ENCODE peak calls at places on chromosome 13, in six cellular contexts. T is IMR-90, V is PC-3, R is H1, M is HCT116, Y is neural progenitor cell. A is an unnamed sample.

GRCh38 chr13:72290962-72291681 is 424.1 kb upstream of the DACH1 start:
- DNase-seq in R (peak), Y (no peak), T (no peak), M (peak), V (peak), A (no peak)

GRCh38 chr13:46134961-46135522 is 30.2 kb upstream of the CPB2 start:
- DNase-seq in T (peak), M (peak), Y (peak), R (no peak), V (peak), A (no peak)

GRCh38 chr13:114099918-114100445 is 32.4 kb downstream of the RASA3 start:
- DNase-seq in Y (peak), R (no peak), V (peak), M (peak), T (peak), A (no peak)

GRCh38 chr13:113598081-113598410 is 13.5 kb downstream of the TFDP1 start:
- DNase-seq in M (no peak), Y (no peak), V (no peak), T (no peak), R (no peak), A (no peak)

GRCh38 chr13:83881917-83882625 is at the start of gene SLITRK1:
- DNase-seq in V (no peak), T (peak), M (no peak), Y (peak), R (peak), A (peak)

GRCh38 chr13:53520132-53520531 is 491.5 kb downstream of the OLFM4 start:
- DNase-seq in R (no peak), T (no peak), M (no peak), Y (no peak), V (no peak), A (no peak)

GRCh38 chr13:73060251-73061160 is 1.7 kb downstream of the KLF5 start:
- DNase-seq in V (peak), M (no peak), Y (peak), R (no peak), T (peak), A (no peak)

GRCh38 chr13:26785845-26786630 is 25.5 kb upstream of the GPR12 start:
- DNase-seq in V (no peak), Y (peak), R (no peak), T (no peak), M (no peak), A (peak)

GRCh38 chr13:96053003-96053703 is at the start of gene UGGT2:
- DNase-seq in T (peak), Y (peak), R (peak), M (peak), V (peak), A (no peak)

GRCh38 chr13:26495749-26496148 is 61.7 kb upstream of the WASF3 start:
- DNase-seq in V (no peak), R (no peak), Y (no peak), T (no peak), M (no peak), A (no peak)

GRCh38 chr13:93561553-93561952 is 334.9 kb downstream of the GPC6 start:
- DNase-seq in T (no peak), M (no peak), Y (peak), V (no peak), R (peak), A (no peak)
- H2AFZ ChIP-seq in T (no peak), M (no peak), Y (peak), V (no peak), R (no peak), A (no peak)

GRCh38 chr13:93956416-93956815 is 523.1 kb downstream of the DCT start:
- DNase-seq in Y (no peak), V (no peak), M (no peak), R (no peak), T (no peak), A (no peak)

GRCh38 chr13:93947651-93948050 is 531.8 kb downstream of the DCT start:
- DNase-seq in R (no peak), Y (no peak), T (no peak), M (no peak), V (no peak), A (no peak)

GRCh38 chr13:93953856-93954255 is 525.6 kb downstream of the DCT start:
- DNase-seq in V (no peak), T (no peak), M (no peak), Y (no peak), R (no peak), A (no peak)

GRCh38 chr13:93948523-93948922 is 531.0 kb downstream of the DCT start:
- DNase-seq in Y (no peak), V (no peak), M (no peak), T (no peak), R (no peak), A (no peak)

GRCh38 chr13:93951153-93951552 is 528.3 kb downstream of the DCT start:
- DNase-seq in M (no peak), R (no peak), V (peak), Y (no peak), T (peak), A (no peak)
- TF ChIP-seq CTCF in M (no peak), R (no peak), V (peak), Y (no peak), T (peak), A (no peak)

GRCh38 chr13:102563267-102563666 is 33.5 kb upstream of the TPP2 start:
- DNase-seq in V (no peak), Y (no peak), T (no peak), R (no peak), M (no peak), A (no peak)
- H3K4me3 ChIP-seq in V (no peak), Y (no peak), T (no peak), R (no peak), M (no peak), A (no peak)

GRCh38 chr13:31733066-31733465 is 6.3 kb upstream of the RXFP2 start:
- DNase-seq in V (no peak), M (no peak), T (peak), R (no peak), Y (no peak), A (no peak)
- H2AFZ ChIP-seq in V (no peak), M (no peak), T (no peak), R (no peak), Y (peak), A (no peak)

A was measured in DND-41.